ENCODE peak calls at places on chromosomes 5 and 9, in ten cellular contexts. Z is HTR-8/SVneo, W is pancreas, V is GM19239, A is HFFc6, G is RWPE1, J is left colon, X is HCT116, S is NCI-H2029, C is NAMALWA. Y is an unnamed sample.

GRCh38 chr5:56167522-56167921 is 65.6 kb downstream of the ANKRD55 start:
- DNase-seq in Z (no peak), W (no peak), V (no peak), A (no peak), G (no peak), J (no peak), X (no peak), S (no peak), C (no peak), Y (no peak)

GRCh38 chr9:7315746-7316457 is 483.7 kb downstream of the DMAC1 start:
- DNase-seq in Z (no peak), W (no peak), V (no peak), A (no peak), G (no peak), J (no peak), X (no peak), S (no peak), C (no peak), Y (no peak)

GRCh38 chr5:67969631-67970030 is 245.9 kb upstream of the PIK3R1 start:
- DNase-seq in Z (no peak), W (no peak), V (no peak), A (no peak), G (peak), J (no peak), X (no peak), S (no peak), C (no peak), Y (no peak)

GRCh38 chr9:90948156-90948555 is 146.5 kb downstream of the SYK start:
- DNase-seq in Z (no peak), W (no peak), V (no peak), A (no peak), G (no peak), J (no peak), X (no peak), S (no peak), C (no peak), Y (no peak)

GRCh38 chr5:156326718-156327259 is at the start of gene SGCD:
- DNase-seq in Z (no peak), W (peak), V (no peak), A (peak), G (no peak), J (peak), X (no peak), S (no peak), C (no peak), Y (no peak)

GRCh38 chr5:44719856-44720255 is 88.9 kb upstream of the MRPS30 start:
- DNase-seq in Z (no peak), W (no peak), V (no peak), A (no peak), G (no peak), J (no peak), X (no peak), S (no peak), C (no peak), Y (no peak)

GRCh38 chr5:38424237-38425080 is 132.0 kb downstream of the LIFR start:
- DNase-seq in Z (no peak), W (no peak), V (no peak), A (no peak), G (no peak), J (no peak), X (no peak), S (no peak), C (no peak), Y (no peak)

GRCh38 chr9:5633243-5633642 is 4.3 kb downstream of the RIC1 start:
- DNase-seq in Z (peak), W (no peak), V (no peak), A (no peak), G (peak), J (no peak), X (no peak), S (no peak), C (no peak), Y (no peak)

GRCh38 chr5:64147849-64148441 is 17.7 kb upstream of the RNF180 start:
- DNase-seq in Z (peak), W (peak), V (no peak), A (peak), G (peak), J (peak), X (peak), S (no peak), C (peak), Y (no peak)

Y was measured in activated B cell treated with CpG ODN at 0.5 μM for 24 hours.